ENCODE peak calls at places on chromosomes 3 and 15, in four cellular contexts. K, F, C and Y are unnamed samples.

GRCh38 chr3:124850633-124851032 is 36.5 kb downstream of the ITGB5 start:
- DNase-seq in K (no peak), F (no peak), C (no peak), Y (no peak)

GRCh38 chr3:182816181-182816580 is 22.9 kb downstream of the ATP11B start:
- DNase-seq in K (no peak), F (no peak), C (no peak), Y (no peak)

GRCh38 chr15:85607842-85608241 is 186.9 kb downstream of the KLHL25 start:
- DNase-seq in K (no peak), F (no peak), C (no peak), Y (no peak)

GRCh38 chr3:155560594-155560993 is 184.3 kb downstream of the PLCH1 start:
- DNase-seq in K (no peak), F (no peak), C (no peak), Y (no peak)

GRCh38 chr3:24242012-24242698 is 252.5 kb downstream of the THRB start:
- DNase-seq in K (no peak), F (no peak), C (no peak), Y (no peak)

GRCh38 chr3:126807795-126808194 is 103.8 kb downstream of the CHCHD6 start:
- DNase-seq in K (no peak), F (no peak), C (no peak), Y (no peak)

GRCh38 chr3:10444511-10444910 is 60.9 kb downstream of the ATP2B2 start:
- DNase-seq in K (no peak), F (no peak), C (no peak), Y (no peak)

GRCh38 chr3:5022187-5022965 is 43.1 kb downstream of the BHLHE40 start:
- DNase-seq in K (no peak), F (no peak), C (peak; percentile 62), Y (no peak)

GRCh38 chr15:51793521-51793920 is 35.9 kb upstream of the TMOD3 start:
- DNase-seq in K (no peak), F (no peak), C (no peak), Y (no peak)

GRCh38 chr3:134799393-134799792 is 4.3 kb downstream of the EPHB1 start:
- DNase-seq in K (no peak), F (no peak), C (no peak), Y (no peak)

GRCh38 chr15:60982249-60982932 is 246.7 kb downstream of the RORA start:
- DNase-seq in K (no peak), F (no peak), C (no peak), Y (no peak)

GRCh38 chr3:40179016-40179415 is 130.5 kb upstream of the EIF1B start:
- DNase-seq in K (no peak), F (peak; percentile 58), C (peak; percentile 22), Y (peak; percentile 47)

GRCh38 chr3:160133757-160134156 is 91.5 kb upstream of the C3orf80 start:
- DNase-seq in K (no peak), F (peak; percentile 61), C (no peak), Y (no peak)

GRCh38 chr3:31485206-31485605 is 47.5 kb upstream of the STT3B start:
- DNase-seq in K (no peak), F (no peak), C (no peak), Y (peak; percentile 10)

GRCh38 chr15:39583586-39584265 is 2.8 kb downstream of the THBS1 start:
- DNase-seq in K (no peak), F (peak; percentile 44), C (no peak), Y (no peak)

GRCh38 chr3:49165771-49166751 is at the start of gene CCDC71:
- DNase-seq in K (peak; percentile 20), F (peak; percentile 84), C (peak; percentile 92), Y (peak; percentile 72)

GRCh38 chr3:25088284-25088683 is 339.8 kb upstream of the RARB start:
- DNase-seq in K (no peak), F (no peak), C (no peak), Y (no peak)

GRCh38 chr3:69785769-69786311 is 46.6 kb downstream of the MITF start:
- DNase-seq in K (no peak), F (no peak), C (no peak), Y (no peak)

GRCh38 chr3:71397046-71397445 is 186.5 kb downstream of the FOXP1 start:
- DNase-seq in K (no peak), F (peak; percentile 33), C (no peak), Y (peak; percentile 18)

GRCh38 chr3:139839034-139839433 is 96.0 kb upstream of the CLSTN2 start:
- DNase-seq in K (no peak), F (no peak), C (no peak), Y (no peak)

GRCh38 chr3:128486692-128487537 is 6.1 kb downstream of the GATA2 start:
- DNase-seq in K (no peak), F (no peak), C (no peak), Y (no peak)

GRCh38 chr3:119420196-119420595 is 43.2 kb downstream of the TMEM39A start:
- DNase-seq in K (no peak), F (no peak), C (no peak), Y (no peak)

GRCh38 chr15:41558400-41559238 is at the start of gene TYRO3:
- DNase-seq in K (no peak), F (peak; percentile 94), C (peak; percentile 73), Y (no peak)

GRCh38 chr15:63019539-63020109 is 22.9 kb upstream of the TPM1 start:
- DNase-seq in K (no peak), F (no peak), C (no peak), Y (no peak)

GRCh38 chr3:22361465-22361864 is 610.5 kb upstream of the ZNF385D start:
- DNase-seq in K (no peak), F (no peak), C (no peak), Y (no peak)

GRCh38 chr3:106826861-106827311 is 550.4 kb upstream of the CCDC54 start:
- DNase-seq in K (no peak), F (no peak), C (no peak), Y (no peak)

DNA sequence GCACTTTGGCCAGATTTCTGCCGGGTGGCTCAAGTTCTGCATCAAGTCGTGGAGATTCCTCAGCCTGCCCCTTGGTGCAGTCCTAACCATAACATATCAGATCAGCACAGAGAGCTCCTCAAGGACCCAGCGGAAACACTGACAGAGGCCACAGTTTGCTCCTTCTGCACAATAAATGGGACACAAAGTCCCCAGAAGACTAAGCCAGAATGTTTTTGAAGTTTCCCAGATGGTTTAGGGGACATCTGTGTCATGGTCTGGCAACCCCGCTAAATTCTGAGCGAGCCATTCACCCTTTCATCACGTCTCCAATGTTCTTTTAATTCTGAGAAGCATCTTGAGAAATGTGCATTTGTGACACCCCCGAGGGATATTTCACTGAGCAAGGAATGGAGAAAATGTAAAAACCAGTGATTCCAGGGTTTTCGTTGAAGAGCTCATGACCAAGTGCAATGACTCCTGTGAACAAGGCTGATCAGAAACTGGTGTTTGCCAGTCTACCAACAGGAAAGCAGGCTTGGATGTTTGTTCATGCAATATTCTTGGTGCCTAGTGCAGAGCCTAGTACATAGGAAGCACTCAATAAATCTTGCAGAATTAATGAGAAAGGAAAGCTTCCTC is 64.8 kb upstream of the LMCD1 start:
- DNase-seq in K (no peak), F (no peak), C (no peak), Y (no peak)
- TF ChIP-seq SPI1 in K (no peak), F (no peak), C (no peak), Y (no peak)

GRCh38 chr3:109387241-109387640 is 49.9 kb upstream of the DPPA4 start:
- DNase-seq in K (no peak), F (no peak), C (no peak), Y (no peak)

GRCh38 chr3:109385442-109386318 is 48.3 kb upstream of the DPPA4 start:
- DNase-seq in K (no peak), F (no peak), C (no peak), Y (no peak)

GRCh38 chr3:109384164-109384563 is 46.8 kb upstream of the DPPA4 start:
- DNase-seq in K (no peak), F (no peak), C (no peak), Y (no peak)

GRCh38 chr3:109382573-109382972 is 45.2 kb upstream of the DPPA4 start:
- DNase-seq in K (no peak), F (no peak), C (no peak), Y (no peak)
- TF ChIP-seq SPI1 in K (no peak), F (no peak), C (no peak), Y (no peak)

DNA sequence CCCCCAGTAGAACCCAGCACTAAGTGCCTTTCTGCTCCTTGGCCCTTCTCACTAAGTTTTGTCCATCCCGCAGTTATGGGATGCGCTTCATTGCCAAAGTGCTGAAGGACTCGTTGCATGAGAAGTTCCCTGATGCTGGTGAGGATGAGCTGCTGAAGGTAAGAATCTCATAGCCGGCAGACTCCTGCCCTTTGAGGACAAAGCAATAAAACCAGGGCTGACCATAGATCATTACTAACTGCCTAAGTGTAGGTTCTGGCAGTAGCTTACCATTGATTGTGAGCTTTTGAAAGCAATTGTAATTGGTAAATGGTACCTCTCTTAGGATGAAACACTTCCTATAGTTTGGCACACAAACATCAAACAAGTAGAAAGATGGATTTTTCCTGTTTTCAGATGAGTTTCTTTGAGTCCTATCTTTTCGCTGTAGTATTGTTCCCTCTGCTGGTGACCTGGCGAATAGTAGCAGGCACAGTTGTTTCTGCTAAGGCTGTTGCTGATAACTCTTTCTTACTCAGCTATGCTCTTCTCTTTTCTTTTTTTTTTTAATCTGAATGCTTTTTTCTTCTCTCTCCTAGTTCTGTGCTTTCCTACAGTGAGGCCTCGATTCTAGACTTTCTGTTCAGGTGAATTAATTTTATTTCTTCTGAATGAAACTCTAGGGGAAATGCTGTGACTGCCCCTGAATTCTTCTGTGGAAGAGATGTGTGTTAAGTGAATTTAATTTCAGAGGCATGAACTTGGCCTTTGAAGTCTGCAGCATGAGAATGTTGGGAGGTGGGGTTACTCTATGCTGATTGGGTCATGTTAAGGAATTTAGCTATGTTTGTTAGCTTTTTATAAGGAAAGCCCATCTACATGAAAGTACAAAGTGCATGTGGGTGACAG is 47.4 kb upstream of the CRTC3 start:
- DNase-seq in K (no peak), F (peak; percentile 19), C (no peak), Y (no peak)
- TF ChIP-seq SPI1 in K (no peak), F (no peak), C (no peak), Y (no peak)

GRCh38 chr3:153162513-153163348 is 705 bp downstream of the RAP2B start:
- DNase-seq in K (no peak), F (no peak), C (peak; percentile 24), Y (peak; percentile 34)
- TF ChIP-seq SPI1 in K (no peak), F (no peak), C (no peak), Y (no peak)

DNA sequence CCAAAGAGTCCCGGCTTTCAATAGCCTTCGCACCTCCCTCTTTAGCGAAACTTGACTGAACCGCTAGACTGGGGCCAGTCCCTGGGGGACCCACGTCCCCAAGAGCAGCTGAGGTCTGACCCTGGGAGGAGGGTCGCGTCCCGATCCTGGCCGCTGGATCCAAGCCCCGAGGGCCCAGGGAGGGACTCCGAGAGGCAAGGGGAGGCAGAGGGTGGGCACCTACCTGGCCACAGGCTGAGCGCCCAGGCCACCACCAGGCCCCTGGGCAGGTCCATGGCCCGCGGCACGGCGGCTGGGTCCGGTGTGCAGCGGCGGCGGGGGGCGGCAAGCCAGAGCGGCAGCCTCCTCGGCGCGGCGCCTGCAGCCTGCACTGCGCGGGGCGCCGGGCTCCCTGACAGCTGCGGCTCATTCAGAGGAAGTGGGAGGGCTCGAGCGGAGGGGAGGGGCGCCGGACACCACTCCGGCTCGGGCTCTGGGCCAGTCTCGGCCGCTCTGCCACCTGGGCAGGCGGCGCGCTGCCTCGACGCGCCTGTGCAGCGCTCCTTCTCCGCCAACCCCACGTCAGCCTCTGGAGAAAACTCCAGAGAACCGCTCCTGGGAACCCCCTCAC is at the start of gene ITGA11:
- DNase-seq in K (no peak), F (peak; percentile 29), C (peak; percentile 34), Y (peak; percentile 14)
- TF ChIP-seq SPI1 in K (peak; percentile 4), F (no peak), C (no peak), Y (peak; percentile 3)